ENCODE peak calls at places on chromosomes 2 and 18, in nine cellular contexts. P is PC-9, G is IMR-90, X is epithelial cell of esophagus, H is kidney epithelial cell, Z is right lobe of liver, J is tibial artery, I is Peyer's patch, Y is keratinocyte. T is an unnamed sample.

GRCh38 chr2:231781798-231782726 is 980 bp upstream of the PDE6D start:
- DNase-seq in Y (no peak), Z (no peak), I (no peak), H (no peak), P (peak), J (peak), G (peak), X (peak), T (peak)

GRCh38 chr2:162118166-162119031 is 33.6 kb downstream of the GCG start:
- DNase-seq in Z (peak), J (no peak), Y (no peak), P (peak), H (no peak), G (peak), I (no peak), X (peak), T (no peak)

GRCh38 chr2:91442246-91442905 is 2750.9 kb downstream of the RPIA start:
- DNase-seq in Y (no peak), X (no peak), H (no peak), Z (peak), I (peak), P (no peak), G (no peak), J (peak), T (no peak)

GRCh38 chr2:29238497-29238896 is 123.3 kb downstream of the CLIP4 start:
- DNase-seq in Z (peak), P (peak), I (peak), H (no peak), J (no peak), X (peak), G (peak), Y (no peak), T (peak)

GRCh38 chr2:41963661-41964525 is 83.9 kb upstream of the PKDCC start:
- DNase-seq in H (no peak), P (no peak), I (peak), J (peak), Y (no peak), Z (peak), G (peak), X (no peak), T (no peak)

GRCh38 chr2:44549099-44549471 is 187.3 kb downstream of the CAMKMT start:
- DNase-seq in Y (no peak), X (peak), Z (no peak), H (peak), P (peak), I (no peak), G (peak), J (no peak), T (no peak)

GRCh38 chr2:43139996-43140621 is 86.3 kb downstream of the ZFP36L2 start:
- DNase-seq in I (peak), Y (no peak), H (no peak), G (no peak), Z (no peak), P (no peak), J (no peak), X (no peak), T (peak)

GRCh38 chr18:63439334-63439733 is 17.1 kb upstream of the VPS4B start:
- DNase-seq in H (no peak), I (no peak), X (peak), Z (no peak), P (peak), J (peak), G (peak), Y (no peak), T (peak)

GRCh38 chr2:213016984-213017351 is 134.4 kb downstream of the IKZF2 start:
- DNase-seq in Z (no peak), P (no peak), I (no peak), G (peak), J (no peak), X (no peak), H (no peak), Y (no peak), T (no peak)

GRCh38 chr2:28137221-28137620 is 246.7 kb downstream of the BABAM2 start:
- DNase-seq in Y (no peak), X (peak), P (peak), I (no peak), Z (no peak), J (peak), H (no peak), G (peak), T (no peak)

GRCh38 chr2:221571108-221571390 is 1.1 kb downstream of the EPHA4 start:
- DNase-seq in X (peak), Y (no peak), I (peak), Z (no peak), J (no peak), G (peak), H (no peak), P (no peak), T (peak)

GRCh38 chr2:79000008-79000576 is 25.4 kb upstream of the REG3G start:
- DNase-seq in H (no peak), G (no peak), J (no peak), Y (no peak), P (no peak), Z (no peak), X (no peak), I (no peak), T (no peak)

GRCh38 chr2:197867630-197868029 is 63.2 kb downstream of the PLCL1 start:
- DNase-seq in I (no peak), Z (no peak), Y (no peak), H (no peak), G (no peak), X (no peak), P (no peak), J (no peak), T (no peak)

GRCh38 chr2:226728996-226729395 is 70.6 kb downstream of the IRS1 start:
- DNase-seq in Z (no peak), J (no peak), P (no peak), G (peak), Y (no peak), H (no peak), X (no peak), I (no peak), T (no peak)

GRCh38 chr18:12657048-12657848 is 659 bp downstream of the SPIRE1 start:
- DNase-seq in Z (peak), P (peak), X (peak), J (peak), G (peak), H (no peak), I (peak), Y (no peak), T (peak)

DNA sequence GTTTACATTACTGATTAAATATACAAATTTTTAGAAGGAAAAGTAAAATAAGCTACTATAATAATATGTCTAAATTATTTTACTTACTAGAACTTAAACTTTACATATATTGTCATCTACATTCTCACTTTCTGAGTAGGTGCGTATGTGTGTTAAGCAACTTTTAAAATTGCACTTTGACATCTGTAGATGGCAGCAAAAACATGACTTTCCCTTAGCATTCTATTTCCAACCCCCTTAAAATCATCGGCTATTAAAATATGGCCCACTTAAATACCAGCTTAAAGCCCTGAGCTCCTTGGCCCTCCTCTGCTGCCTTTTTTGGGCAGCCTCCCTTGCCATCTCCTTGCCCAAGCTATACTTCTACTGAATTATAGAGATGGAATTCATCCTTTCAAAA is 78.0 kb downstream of the UPP2 start:
- DNase-seq in Y (no peak), I (no peak), X (peak), H (no peak), P (no peak), G (peak), Z (no peak), J (no peak), T (peak)
- TF ChIP-seq CTCF in Y (peak), I (peak), X (peak), H (no peak), P (peak), G (peak), Z (peak), J (no peak), T (peak)

DNA sequence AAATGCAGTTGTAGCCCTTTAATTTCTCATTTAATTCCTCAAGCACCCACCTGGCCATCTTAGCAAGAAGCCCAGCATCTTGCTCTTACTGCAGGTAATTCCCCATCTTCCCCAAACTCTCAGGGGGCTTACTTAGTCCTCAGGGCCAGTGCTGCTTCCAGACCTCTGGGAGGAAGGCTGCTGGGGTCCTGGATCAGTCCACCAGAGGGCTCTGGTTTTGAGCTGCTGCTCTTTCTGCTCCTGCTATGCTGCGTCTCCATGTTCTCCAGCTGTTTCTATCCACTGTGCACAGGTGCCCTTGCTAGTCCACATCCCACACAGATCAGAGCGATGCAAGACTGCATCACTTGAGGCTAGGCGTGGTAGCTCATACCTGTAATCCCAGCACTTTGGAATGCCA is 34.5 kb upstream of the TMEM87B start:
- DNase-seq in I (no peak), P (no peak), G (no peak), X (no peak), Z (no peak), H (no peak), Y (no peak), J (no peak), T (no peak)
- H3K4me3 ChIP-seq in I (no peak), P (no peak), G (no peak), X (no peak), Z (no peak), H (no peak), Y (no peak), J (no peak), T (no peak)

GRCh38 chr2:240567872-240568677 is at the start of gene RNPEPL1:
- DNase-seq in H (no peak), X (peak), P (peak), J (peak), I (peak), Y (no peak), Z (peak), G (no peak), T (peak)
- TF ChIP-seq CTCF in H (no peak), X (no peak), P (peak), J (peak), I (peak), Y (no peak), Z (no peak), G (peak), T (no peak)

GRCh38 chr2:11389048-11389413 is 44.6 kb upstream of the ROCK2 start:
- DNase-seq in J (no peak), Z (no peak), X (no peak), P (no peak), H (no peak), G (no peak), Y (no peak), I (no peak), T (no peak)

GRCh38 chr2:11388262-11389047 is 44.0 kb upstream of the ROCK2 start:
- DNase-seq in I (peak), X (no peak), G (no peak), P (no peak), H (no peak), Z (no peak), Y (no peak), J (no peak), T (peak)

GRCh38 chr2:11387831-11388230 is 43.4 kb upstream of the ROCK2 start:
- DNase-seq in P (no peak), H (no peak), G (no peak), X (no peak), J (no peak), I (no peak), Y (no peak), Z (peak), T (no peak)

GRCh38 chr2:11391941-11392266 is 47.5 kb upstream of the ROCK2 start:
- DNase-seq in P (no peak), X (no peak), Y (no peak), I (no peak), J (no peak), H (no peak), G (no peak), Z (no peak), T (no peak)

DNA sequence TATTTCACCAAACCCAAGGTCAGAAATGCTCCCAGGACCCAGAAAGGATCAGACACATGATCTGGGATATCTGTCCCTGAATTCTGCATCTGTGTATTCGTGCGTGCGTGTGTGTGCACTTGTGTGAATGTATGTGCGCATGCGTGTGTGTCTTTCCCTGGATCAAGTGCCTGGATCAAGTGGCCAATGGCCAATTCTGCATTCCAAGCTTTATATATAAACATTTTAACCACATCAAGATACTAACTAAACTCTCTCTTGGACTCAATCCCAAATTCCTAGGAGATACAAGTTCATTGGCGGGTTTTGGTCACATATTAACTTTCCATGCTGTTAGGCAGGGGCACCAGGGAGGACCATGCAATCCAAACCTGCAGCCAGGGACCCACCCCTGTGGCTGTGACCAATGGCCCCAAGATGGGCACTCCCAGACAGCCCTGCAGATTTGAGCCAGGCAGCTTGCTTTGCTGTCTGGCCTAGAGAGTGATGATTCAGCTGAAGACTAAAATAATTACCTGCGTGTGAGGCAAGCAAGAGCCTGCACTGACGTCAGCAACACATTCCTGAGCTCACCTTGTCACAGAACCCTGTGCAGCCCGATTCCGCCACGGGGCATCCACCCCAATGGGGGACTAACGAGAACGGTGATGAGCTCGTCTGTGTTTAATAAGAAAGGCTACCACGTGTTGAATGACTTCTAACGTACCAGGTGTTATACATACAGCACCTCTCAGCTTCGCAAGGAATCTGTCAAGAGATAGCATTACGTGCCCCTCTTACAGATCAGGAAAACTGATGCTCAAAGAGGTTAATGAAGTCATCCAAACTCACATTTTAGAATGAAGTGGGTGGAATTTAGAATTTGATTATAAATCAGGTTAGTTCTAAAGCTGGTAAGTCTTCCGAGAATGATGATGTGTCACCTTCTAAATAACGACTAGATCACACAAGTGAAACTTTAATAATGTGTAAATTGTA is 45.4 kb upstream of the ROCK2 start:
- DNase-seq in Z (peak), I (no peak), J (no peak), H (peak), G (peak), P (peak), X (peak), Y (no peak), T (no peak)
- H3K4me3 ChIP-seq in Z (no peak), I (no peak), J (no peak), H (no peak), G (no peak), P (no peak), X (no peak), Y (no peak), T (no peak)

GRCh38 chr2:8756230-8756629 is 74.4 kb downstream of the ID2 start:
- DNase-seq in P (no peak), I (no peak), Z (no peak), Y (no peak), X (no peak), G (no peak), H (no peak), J (no peak), T (no peak)

GRCh38 chr2:8767324-8767723 is 70.1 kb downstream of the KIDINS220 start:
- DNase-seq in Y (no peak), Z (no peak), G (no peak), P (no peak), J (no peak), I (no peak), H (no peak), X (no peak), T (no peak)

GRCh38 chr2:8761529-8762164 is 75.8 kb downstream of the KIDINS220 start:
- DNase-seq in P (no peak), J (no peak), X (peak), Z (no peak), I (no peak), G (peak), H (no peak), Y (peak), T (peak)
- TF ChIP-seq CTCF in P (peak), J (peak), X (peak), Z (peak), I (peak), G (peak), H (peak), Y (peak), T (peak)

GRCh38 chr2:134706587-134707329 is 12.0 kb downstream of the TMEM163 start:
- DNase-seq in I (no peak), P (no peak), Z (no peak), X (no peak), Y (no peak), H (no peak), G (no peak), J (no peak), T (no peak)
- H3K4me3 ChIP-seq in I (no peak), P (no peak), Z (no peak), X (no peak), Y (no peak), H (no peak), G (no peak), J (no peak), T (no peak)

DNA sequence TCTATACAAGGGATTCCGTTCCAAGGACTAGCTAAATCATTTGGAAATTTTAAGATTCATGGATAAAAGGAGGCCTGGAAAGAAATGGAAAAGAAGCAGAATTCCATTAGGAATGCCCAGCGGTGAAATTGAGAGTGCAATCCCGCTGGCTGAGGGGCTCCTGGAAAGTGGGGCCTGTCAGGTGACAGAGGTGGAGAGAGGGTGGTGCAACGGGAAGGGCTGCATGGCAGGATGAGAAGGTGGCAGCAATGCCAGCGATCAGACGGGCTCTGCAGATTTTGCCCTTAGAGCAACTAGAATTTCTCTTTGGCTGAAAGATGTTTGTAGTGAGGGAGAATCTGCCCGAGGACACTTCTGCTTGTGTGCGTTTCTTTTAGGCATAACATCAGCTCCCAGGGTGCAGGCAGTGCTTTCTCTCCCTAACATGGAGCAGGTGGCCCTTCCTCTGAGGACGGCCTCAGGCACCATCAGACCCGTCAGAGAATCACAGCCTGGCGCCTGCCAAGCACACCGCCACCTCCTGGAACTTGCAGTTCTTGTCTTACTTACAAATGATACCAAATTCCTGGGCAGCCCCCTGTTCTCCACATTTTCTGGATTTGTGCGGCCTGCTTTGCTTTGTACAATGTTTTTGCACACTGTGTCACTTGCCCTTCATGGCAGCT is 261.6 kb downstream of the NDUFA10 start:
- DNase-seq in J (no peak), P (no peak), X (no peak), Z (no peak), I (peak), G (no peak), Y (no peak), H (no peak), T (no peak)
- TF ChIP-seq CTCF in J (no peak), P (no peak), X (no peak), Z (no peak), I (no peak), G (no peak), Y (no peak), H (no peak), T (no peak)

DNA sequence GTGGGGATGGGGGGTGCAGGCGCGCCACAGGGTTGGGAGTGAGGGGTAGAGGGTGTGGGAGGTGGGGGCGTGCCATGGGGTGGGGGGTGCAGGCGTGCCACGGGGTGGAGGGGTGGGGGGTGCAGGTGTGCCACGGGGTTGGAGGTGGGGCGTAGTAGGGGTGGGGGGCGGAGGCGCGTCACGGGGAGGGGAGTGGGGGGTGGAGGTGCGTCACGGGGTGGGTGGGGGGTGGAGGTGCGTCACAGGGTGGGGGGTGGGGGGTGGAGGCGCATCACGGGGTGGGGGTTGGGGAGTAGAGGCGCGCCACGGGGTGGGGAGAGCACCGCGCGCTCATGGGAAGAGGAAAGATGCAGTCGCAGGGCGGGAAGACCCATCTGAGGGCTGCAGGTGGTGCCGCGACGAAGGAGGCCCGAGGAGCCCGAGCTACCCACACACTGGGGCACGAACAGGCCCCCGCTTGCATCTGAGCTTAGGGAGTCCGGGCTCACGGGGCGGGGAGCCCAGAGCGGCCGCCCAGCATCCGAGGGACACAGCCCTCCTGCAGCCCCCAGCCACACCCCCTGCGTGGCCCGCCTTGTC is 37.5 kb downstream of the SNED1 start:
- DNase-seq in G (no peak), Z (no peak), X (no peak), H (no peak), J (no peak), P (no peak), I (peak), Y (no peak), T (no peak)
- H3K4me3 ChIP-seq in G (no peak), Z (no peak), X (no peak), H (no peak), J (peak), P (peak), I (peak), Y (no peak), T (peak)